ENCODE peak calls at places on chromosomes 3 and 15, in four cellular contexts. One of them, this sample, is unnamed.

GRCh38 chr3:94226058-94226457 is 163.2 kb downstream of the NSUN3 start:
- DNase-seq in K562: no peak
- DNase-seq in A549: no peak
- DNase-seq in IMR-90: peak; percentile 50
- DNase-seq in this sample: no peak

GRCh38 chr3:63936929-63937328 is 24.7 kb upstream of the SCAANT1 start:
- DNase-seq in A549: no peak
- DNase-seq in IMR-90: no peak
- DNase-seq in K562: no peak
- DNase-seq in this sample: no peak

GRCh38 chr3:24680214-24680967 is 185.7 kb upstream of the THRB start:
- DNase-seq in IMR-90: no peak
- DNase-seq in A549: peak; percentile 58
- DNase-seq in K562: peak; percentile 77
- DNase-seq in this sample: no peak

GRCh38 chr3:195760345-195760983 is 39.7 kb downstream of the MUC20 start:
- DNase-seq in A549: no peak
- DNase-seq in K562: no peak
- DNase-seq in IMR-90: no peak
- DNase-seq in this sample: no peak

GRCh38 chr3:152834354-152835310 is at the start of gene P2RY1:
- DNase-seq in K562: peak; percentile 83
- DNase-seq in IMR-90: peak; percentile 17
- DNase-seq in A549: peak; percentile 76
- DNase-seq in this sample: peak; percentile 57

GRCh38 chr15:50256188-50257041 is 9.1 kb downstream of the HDC start:
- DNase-seq in A549: peak; percentile 84
- DNase-seq in IMR-90: peak; percentile 89
- DNase-seq in K562: no peak
- DNase-seq in this sample: no peak

GRCh38 chr3:32583708-32584107 is 13.1 kb upstream of the DYNC1LI1 start:
- DNase-seq in K562: no peak
- DNase-seq in A549: no peak
- DNase-seq in IMR-90: peak; percentile 66
- DNase-seq in this sample: no peak

GRCh38 chr3:126023390-126023789 is 54.4 kb downstream of the ROPN1B start:
- DNase-seq in A549: no peak
- DNase-seq in IMR-90: no peak
- DNase-seq in K562: no peak
- DNase-seq in this sample: no peak

GRCh38 chr3:189277711-189278110 is 105.9 kb downstream of the TPRG1 start:
- DNase-seq in A549: no peak
- DNase-seq in K562: no peak
- DNase-seq in IMR-90: no peak
- DNase-seq in this sample: no peak

GRCh38 chr15:96121521-96121920 is 209.0 kb upstream of the NR2F2 start:
- DNase-seq in IMR-90: peak; percentile 49
- DNase-seq in K562: no peak
- DNase-seq in A549: no peak
- DNase-seq in this sample: no peak

DNA sequence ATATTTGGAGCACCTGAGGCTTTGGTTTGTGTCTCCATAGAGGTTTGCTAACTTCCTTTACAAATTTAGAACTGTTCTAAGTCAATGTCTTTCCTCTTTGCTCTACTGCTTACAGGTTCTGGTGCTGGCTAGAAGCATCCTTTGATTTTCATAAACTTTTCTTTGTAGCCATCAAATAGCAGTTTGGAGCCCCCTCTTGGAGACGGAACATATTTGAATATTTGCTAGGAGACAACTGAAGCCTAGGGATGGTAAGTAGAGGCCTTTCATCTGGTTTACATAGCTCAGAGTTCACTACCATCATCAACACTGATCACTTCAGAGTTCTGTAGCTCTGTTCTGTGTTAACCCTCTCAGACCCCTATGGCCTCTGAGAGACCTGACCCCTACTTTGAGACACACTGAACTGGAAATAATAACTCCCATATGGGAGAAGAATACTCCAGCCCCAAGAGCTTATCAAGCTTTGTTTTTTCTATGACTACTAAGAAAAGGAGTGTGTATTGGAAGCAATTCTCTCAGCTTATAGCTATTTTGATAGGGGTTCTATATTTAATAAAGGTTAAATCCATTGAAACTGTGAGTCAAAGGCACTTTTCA is 420.4 kb downstream of the EPHA3 start:
- DNase-seq in IMR-90: no peak
- DNase-seq in A549: no peak
- DNase-seq in K562: no peak
- DNase-seq in this sample: no peak
- TF ChIP-seq ELK1 in IMR-90: no peak
- TF ChIP-seq ELK1 in A549: no peak
- TF ChIP-seq ELK1 in K562: no peak
- TF ChIP-seq ELK1 in this sample: no peak

GRCh38 chr3:38717603-38718240 is 68.2 kb upstream of the SCN5A start:
- DNase-seq in IMR-90: no peak
- DNase-seq in A549: no peak
- DNase-seq in K562: no peak
- DNase-seq in this sample: no peak
- TF ChIP-seq ELK1 in IMR-90: no peak
- TF ChIP-seq ELK1 in A549: no peak
- TF ChIP-seq ELK1 in K562: no peak
- TF ChIP-seq ELK1 in this sample: no peak

DNA sequence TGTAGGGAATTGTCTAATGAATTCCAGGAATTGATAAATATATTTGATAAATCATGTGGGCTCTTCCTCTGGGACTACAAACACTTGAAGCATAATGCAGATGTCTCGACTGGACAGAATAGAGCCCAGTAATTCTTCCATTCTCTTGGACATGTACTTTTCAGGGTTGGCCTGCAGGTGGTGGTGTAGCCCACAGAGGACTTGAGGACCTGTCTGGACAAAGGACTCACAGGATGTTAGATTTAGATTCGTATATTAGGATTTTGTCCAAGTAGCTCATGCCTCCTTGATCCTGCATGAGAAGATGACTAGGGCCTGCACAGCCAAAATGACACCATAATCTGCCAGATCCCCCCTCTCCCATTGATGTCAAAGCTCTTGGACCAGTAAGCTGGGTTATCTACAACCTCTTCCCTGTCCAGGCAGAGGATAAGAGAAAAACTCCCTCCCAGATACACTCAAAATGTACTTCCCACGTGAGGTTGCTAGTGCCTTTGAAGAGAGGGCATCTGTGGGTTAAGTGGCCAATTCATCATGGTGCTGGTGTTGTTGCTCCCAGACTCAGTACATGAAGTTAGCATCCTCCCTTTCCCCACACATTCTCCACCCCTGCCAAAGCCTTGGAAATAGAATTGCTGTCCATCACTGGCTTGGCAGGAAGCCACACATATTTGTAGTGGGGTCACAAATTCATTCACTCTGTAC is 88.6 kb upstream of the ZNF280D start:
- DNase-seq in IMR-90: peak; percentile 77
- DNase-seq in K562: peak; percentile 44
- DNase-seq in A549: peak; percentile 80
- DNase-seq in this sample: no peak
- TF ChIP-seq ELK1 in IMR-90: no peak
- TF ChIP-seq ELK1 in K562: no peak
- TF ChIP-seq ELK1 in A549: no peak
- TF ChIP-seq ELK1 in this sample: no peak

DNA sequence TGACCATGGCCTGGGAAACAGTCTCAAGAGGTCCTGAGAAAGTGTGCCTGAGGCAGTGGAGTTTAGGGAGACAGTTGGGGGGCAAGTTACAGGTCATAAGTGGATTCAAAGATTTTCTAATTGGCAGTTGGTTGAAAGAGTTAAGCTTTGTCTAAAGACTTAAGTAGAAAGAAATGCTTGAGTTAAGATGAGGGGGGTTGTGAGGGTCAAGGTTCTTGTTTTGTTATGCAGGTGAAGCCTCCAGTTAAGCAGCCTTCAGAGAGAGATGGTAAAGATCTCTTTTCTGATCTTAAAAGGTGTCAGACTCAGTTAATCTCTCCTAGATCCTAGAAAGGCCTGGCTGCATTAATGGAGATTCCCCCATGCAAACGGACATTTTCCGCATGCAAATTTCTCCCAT is 356.3 kb upstream of the C2CD4B start:
- DNase-seq in K562: no peak
- DNase-seq in A549: no peak
- DNase-seq in IMR-90: no peak
- DNase-seq in this sample: no peak
- TF ChIP-seq ELK1 in K562: no peak
- TF ChIP-seq ELK1 in A549: no peak
- TF ChIP-seq ELK1 in IMR-90: no peak
- TF ChIP-seq ELK1 in this sample: no peak

GRCh38 chr3:184249412-184250166 is at the start of gene EEF1AKMT4:
- DNase-seq in IMR-90: peak; percentile 98
- DNase-seq in A549: peak; percentile 98
- DNase-seq in K562: peak; percentile 92
- DNase-seq in this sample: peak; percentile 87
- TF ChIP-seq ELK1 in IMR-90: no peak
- TF ChIP-seq ELK1 in A549: no peak
- TF ChIP-seq ELK1 in K562: no peak
- TF ChIP-seq ELK1 in this sample: peak; percentile 16

GRCh38 chr3:1082024-1082633 is 10.7 kb upstream of the CNTN6 start:
- DNase-seq in A549: peak; percentile 43
- DNase-seq in K562: peak; percentile 14
- DNase-seq in IMR-90: peak; percentile 15
- DNase-seq in this sample: no peak
- TF ChIP-seq ELK1 in A549: no peak
- TF ChIP-seq ELK1 in K562: no peak
- TF ChIP-seq ELK1 in IMR-90: no peak
- TF ChIP-seq ELK1 in this sample: no peak

This sample was measured in GM12878.